ENCODE peak calls at places on chromosomes 11 and 22, in five cellular contexts. T is tibial artery, K is IMR-90, A is AG09319, C is HFF-Myc. D is an unnamed sample.

GRCh38 chr22:41300661-41301060 is 664 bp upstream of the ZC3H7B start:
- DNase-seq in T (no peak), K (no peak), A (no peak), C (no peak), D (no peak)

GRCh38 chr11:76524919-76525318 is 80.1 kb downstream of the EMSY start:
- DNase-seq in T (peak), K (peak), A (peak), C (peak), D (no peak)

GRCh38 chr22:43338766-43339345 is 4.3 kb downstream of the SCUBE1 start:
- DNase-seq in T (no peak), K (no peak), A (no peak), C (no peak), D (no peak)

GRCh38 chr11:2512431-2513407 is 67.9 kb downstream of the KCNQ1 start:
- DNase-seq in T (peak), K (no peak), A (no peak), C (no peak), D (peak)

GRCh38 chr11:42770444-42771065 is 541.2 kb upstream of the API5 start:
- DNase-seq in T (no peak), K (no peak), A (no peak), C (no peak), D (no peak)

GRCh38 chr11:95443386-95443785 is 212.4 kb upstream of the SESN3 start:
- DNase-seq in T (no peak), K (no peak), A (no peak), C (no peak), D (no peak)

GRCh38 chr22:17844150-17844549 is 69.9 kb upstream of the BID start:
- DNase-seq in T (no peak), K (no peak), A (no peak), C (no peak), D (no peak)

GRCh38 chr22:23548501-23549197 is 31.4 kb downstream of the IGLL1 start:
- DNase-seq in T (no peak), K (no peak), A (no peak), C (no peak), D (no peak)

GRCh38 chr11:3157381-3158130 is 7.6 kb downstream of the OSBPL5 start:
- DNase-seq in T (peak), K (no peak), A (no peak), C (no peak), D (peak)

GRCh38 chr11:9516113-9516512 is 55.3 kb downstream of the ZNF143 start:
- DNase-seq in T (no peak), K (no peak), A (no peak), C (no peak), D (no peak)

GRCh38 chr11:108984548-108984947 is 319.7 kb downstream of the DDX10 start:
- DNase-seq in T (no peak), K (no peak), A (no peak), C (no peak), D (no peak)

GRCh38 chr11:48272551-48273080 is 9.0 kb downstream of the OR4X1 start:
- DNase-seq in T (no peak), K (no peak), A (no peak), C (no peak), D (no peak)

GRCh38 chr11:12888525-12889158 is 120.5 kb upstream of the RASSF10 start:
- DNase-seq in T (peak), K (peak), A (peak), C (peak), D (no peak)

GRCh38 chr11:64524534-64525042 is 66.4 kb upstream of the SLC22A12 start:
- DNase-seq in T (no peak), K (no peak), A (no peak), C (no peak), D (no peak)

GRCh38 chr22:24304067-24304675 is 33.5 kb downstream of the SPECC1L start:
- DNase-seq in T (no peak), K (no peak), A (no peak), C (no peak), D (no peak)

DNA sequence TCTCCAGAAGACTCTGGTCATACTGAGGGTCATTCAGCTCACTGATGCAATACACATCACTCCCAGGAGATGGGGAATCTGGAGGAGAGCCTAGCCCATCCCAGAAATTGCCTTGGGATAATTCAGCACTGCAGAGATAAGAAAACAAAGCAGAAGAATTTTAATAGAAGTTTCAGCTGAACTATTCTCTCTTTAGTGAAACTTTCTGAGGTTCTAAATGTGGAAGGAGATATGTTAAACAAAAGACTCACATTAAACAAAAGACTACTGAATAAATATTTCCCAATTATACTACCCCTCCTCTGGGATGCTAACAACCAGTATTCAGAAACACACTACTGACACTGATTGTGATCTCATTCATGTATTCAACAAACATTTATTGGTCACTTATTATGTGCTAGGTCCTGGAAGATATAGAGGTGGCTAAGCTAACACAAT is 47.8 kb downstream of the C2CD3 start:
- DNase-seq in T (no peak), K (peak), A (no peak), C (no peak), D (no peak)
- TF ChIP-seq CTCF in T (no peak), K (peak), A (peak), C (no peak), D (no peak)

DNA sequence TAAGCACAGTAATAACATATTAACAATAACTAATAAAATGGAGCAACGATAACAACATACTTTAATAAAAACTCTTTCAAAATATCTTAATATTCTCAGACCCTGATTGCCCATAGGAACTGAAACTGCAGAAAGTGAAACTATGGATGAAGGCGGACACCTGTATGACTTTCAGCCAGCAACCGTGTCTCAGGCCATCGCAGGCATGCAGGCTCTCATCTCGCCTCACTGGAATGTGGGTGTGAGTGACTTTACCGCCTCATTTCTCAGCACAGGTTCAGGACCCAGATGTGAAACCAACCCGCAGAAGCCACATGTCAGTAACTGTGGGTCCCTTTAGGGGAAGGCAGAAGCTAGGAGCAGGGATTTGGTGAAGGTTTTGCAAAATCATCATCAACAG is 539.1 kb downstream of the FAM181B start:
- DNase-seq in T (no peak), K (no peak), A (no peak), C (no peak), D (no peak)
- TF ChIP-seq CTCF in T (no peak), K (no peak), A (no peak), C (no peak), D (no peak)

GRCh38 chr11:67120456-67120855 is 1.4 kb downstream of the KDM2A start:
- DNase-seq in T (no peak), K (no peak), A (no peak), C (no peak), D (no peak)
- TF ChIP-seq CTCF in T (no peak), K (no peak), A (no peak), C (no peak), D (no peak)

GRCh38 chr11:134725939-134726639 is 314.0 kb upstream of the B3GAT1 start:
- DNase-seq in T (no peak), K (no peak), A (no peak), C (no peak), D (no peak)
- TF ChIP-seq CTCF in T (no peak), K (no peak), A (no peak), C (no peak), D (no peak)

GRCh38 chr22:35305525-35306070 is 5.9 kb downstream of the TOM1 start:
- DNase-seq in T (no peak), K (no peak), A (no peak), C (no peak), D (no peak)
- TF ChIP-seq CTCF in T (no peak), K (no peak), A (no peak), C (no peak), D (no peak)

D was measured in CD14-positive monocyte.